ENCODE peak calls at places on chromosomes 16 and 17, in five cellular contexts. R, E, D, P and K are unnamed samples.
A peak's percentile ranks its signal among the peaks of the same experiment; 100 is the strongest.

GRCh38 chr17:40530531-40530987 is 29.1 kb upstream of the TNS4 start:
- DNase-seq in P (no peak), D (no peak), R (no peak), E (no peak), K (no peak)

GRCh38 chr17:79706931-79707382 is 23.8 kb upstream of the ENPP7 start:
- DNase-seq in E (no peak), P (no peak), D (no peak), R (no peak), K (no peak)

GRCh38 chr17:78562734-78563133 is 14.5 kb downstream of the DNAH17 start:
- DNase-seq in D (no peak), P (no peak), E (no peak), R (no peak), K (no peak)

GRCh38 chr17:81808778-81809555 is 5.0 kb downstream of the GCGR start:
- DNase-seq in P (no peak), E (no peak), R (no peak), D (no peak), K (peak; percentile 22)

GRCh38 chr16:53654946-53655345 is 48.7 kb downstream of the RPGRIP1L start:
- DNase-seq in D (no peak), E (no peak), P (no peak), R (no peak), K (no peak)

GRCh38 chr16:84652565-84652964 is 4.3 kb downstream of the KLHL36 start:
- DNase-seq in P (no peak), E (no peak), R (no peak), D (no peak), K (no peak)

GRCh38 chr17:17032131-17032692 is 10.0 kb upstream of the MPRIP start:
- DNase-seq in D (no peak), R (no peak), E (peak; percentile 86), P (peak; percentile 87), K (no peak)

GRCh38 chr17:29010129-29010528 is 4.3 kb upstream of the SEZ6 start:
- DNase-seq in D (no peak), P (no peak), R (no peak), E (no peak), K (peak; percentile 39)

GRCh38 chr17:7293131-7293557 is 1.3 kb downstream of the YBX2 start:
- DNase-seq in P (no peak), D (no peak), R (no peak), E (no peak), K (no peak)

GRCh38 chr17:80559688-80560290 is 15.2 kb downstream of the RPTOR start:
- DNase-seq in R (peak; percentile 71), P (peak; percentile 25), E (peak; percentile 98), D (no peak), K (no peak)

GRCh38 chr16:68995011-68995504 is 110.4 kb upstream of the HAS3 start:
- DNase-seq in E (peak; percentile 69), R (no peak), D (peak; percentile 51), P (peak; percentile 69), K (peak; percentile 27)

GRCh38 chr17:73160980-73161630 is 3.7 kb upstream of the SSTR2 start:
- DNase-seq in P (no peak), D (peak; percentile 12), R (no peak), E (no peak), K (no peak)

GRCh38 chr17:82502207-82502606 is 17.3 kb upstream of the FOXK2 start:
- DNase-seq in E (no peak), D (no peak), R (no peak), P (no peak), K (no peak)

GRCh38 chr16:75702247-75702646 is 986 bp upstream of the DUXB start:
- DNase-seq in R (no peak), D (no peak), E (no peak), P (no peak), K (no peak)

GRCh38 chr17:62052765-62053338 is 12.2 kb downstream of the MED13 start:
- DNase-seq in R (no peak), D (no peak), P (no peak), E (no peak), K (no peak)

GRCh38 chr17:42050360-42051012 is at the start of gene C17orf113:
- DNase-seq in P (no peak), E (peak; percentile 3), D (peak; percentile 66), R (no peak), K (peak; percentile 63)

GRCh38 chr17:15124746-15125145 is 140.4 kb downstream of the PMP22 start:
- DNase-seq in E (no peak), R (no peak), P (no peak), D (no peak), K (no peak)

GRCh38 chr17:31211352-31212012 is 85.6 kb downstream of the OMG start:
- DNase-seq in R (no peak), D (no peak), E (peak; percentile 7), P (peak; percentile 14), K (no peak)